ENCODE peak calls at places on chromosome 9, in five cellular contexts. H is stimulated activated CD4-positive, alpha-beta T cell treated with anti-CD3 and anti-CD28 coated beads, Interleukin-12 subunit alpha, Interleukin-12 subunit beta, amount 100 ng/mL, for 4 hours; L is spleen; M is WTC11; K is naive B cell. N is an unnamed sample.

GRCh38 chr9:133680976-133681657 is 45.0 kb downstream of the DBH start:
- DNase-seq in K (no peak), L (peak; percentile 54), M (no peak), H (no peak), N (no peak)

GRCh38 chr9:14096182-14096922 is 217.6 kb downstream of the NFIB start:
- DNase-seq in H (no peak), M (no peak), L (no peak), K (no peak), N (peak; percentile 46)

GRCh38 chr9:129272348-129273025 is 94.4 kb upstream of the IER5L start:
- DNase-seq in M (no peak), L (peak; percentile 53), H (no peak), K (no peak), N (no peak)

GRCh38 chr9:6218099-6218502 is 2.5 kb downstream of the IL33 start:
- DNase-seq in K (no peak), H (no peak), L (no peak), M (no peak), N (peak; percentile 31)

GRCh38 chr9:121713400-121714070 is 62.1 kb downstream of the DAB2IP start:
- DNase-seq in K (no peak), L (no peak), M (no peak), H (no peak), N (no peak)

GRCh38 chr9:136545065-136545965 is 533 bp downstream of the NOTCH1 start:
- DNase-seq in L (peak; percentile 93), M (no peak), H (peak; percentile 67), K (peak; percentile 68), N (no peak)

GRCh38 chr9:4086119-4087088 is 213.5 kb downstream of the GLIS3 start:
- DNase-seq in H (no peak), L (no peak), K (no peak), M (no peak), N (peak; percentile 37)

GRCh38 chr9:27505744-27506161 is 18.3 kb upstream of the IFNK start:
- DNase-seq in L (no peak), H (no peak), M (no peak), K (no peak), N (no peak)

GRCh38 chr9:6576930-6577329 is 68.6 kb downstream of the GLDC start:
- DNase-seq in H (no peak), M (no peak), L (no peak), K (no peak), N (no peak)

GRCh38 chr9:87447547-87448432 is 49.9 kb upstream of the DAPK1 start:
- DNase-seq in K (no peak), L (no peak), H (no peak), M (no peak), N (no peak)

GRCh38 chr9:119264165-119264564 is 105.1 kb downstream of the BRINP1 start:
- DNase-seq in H (no peak), L (no peak), K (no peak), M (no peak), N (no peak)

GRCh38 chr9:126707083-126707482 is 93.4 kb downstream of the LMX1B start:
- DNase-seq in H (no peak), K (no peak), L (no peak), M (no peak), N (no peak)

GRCh38 chr9:893843-894420 is 52.4 kb downstream of the DMRT1 start:
- DNase-seq in L (peak; percentile 76), K (peak; percentile 43), M (peak; percentile 64), H (peak; percentile 25), N (peak; percentile 74)

GRCh38 chr9:80177949-80178480 is 606.2 kb downstream of the TLE4 start:
- DNase-seq in H (no peak), M (no peak), L (no peak), K (no peak), N (no peak)

GRCh38 chr9:77640741-77641580 is 7.2 kb downstream of the GNA14 start:
- DNase-seq in H (no peak), K (no peak), M (no peak), L (no peak), N (no peak)

GRCh38 chr9:4038182-4038723 is 261.6 kb downstream of the GLIS3 start:
- DNase-seq in H (no peak), L (no peak), K (no peak), M (no peak), N (peak; percentile 26)

GRCh38 chr9:121529237-121529987 is 29.8 kb upstream of the GGTA1 start:
- DNase-seq in H (no peak), L (peak; percentile 79), K (no peak), M (no peak), N (peak; percentile 97)

GRCh38 chr9:33676746-33677505 is 118.4 kb upstream of the PRSS3 start:
- DNase-seq in K (peak; percentile 10), H (peak; percentile 18), M (peak; percentile 72), L (peak; percentile 80), N (no peak)

GRCh38 chr9:92887880-92888338 is 10.1 kb upstream of the ZNF484 start:
- DNase-seq in K (no peak), H (no peak), M (no peak), L (no peak), N (no peak)

GRCh38 chr9:86720893-86721698 is 226.2 kb downstream of the GAS1 start:
- DNase-seq in L (no peak), K (no peak), M (no peak), H (no peak), N (peak; percentile 19)

GRCh38 chr9:92266486-92266885 is 27.0 kb downstream of the IARS1 start:
- DNase-seq in H (no peak), L (no peak), K (no peak), M (no peak), N (no peak)

GRCh38 chr9:134406366-134407122 is 80.3 kb downstream of the RXRA start:
- DNase-seq in M (no peak), L (no peak), H (no peak), K (no peak), N (peak; percentile 46)

GRCh38 chr9:13750639-13751038 is 471.1 kb upstream of the MPDZ start:
- DNase-seq in L (no peak), K (no peak), H (no peak), M (no peak), N (no peak)

GRCh38 chr9:131755541-131756198 is 15.8 kb upstream of the RAPGEF1 start:
- DNase-seq in L (peak; percentile 94), H (peak; percentile 89), M (peak; percentile 92), K (peak; percentile 76), N (peak; percentile 58)

GRCh38 chr9:6444108-6444507 is 31.1 kb downstream of the UHRF2 start:
- DNase-seq in L (no peak), K (no peak), M (no peak), H (no peak), N (no peak)

GRCh38 chr9:131270171-131271015 is 5.9 kb downstream of the FAM78A start:
- DNase-seq in K (peak; percentile 55), L (peak; percentile 93), M (no peak), H (no peak), N (no peak)

GRCh38 chr9:134338394-134339182 is 12.3 kb downstream of the RXRA start:
- DNase-seq in H (no peak), K (no peak), M (no peak), L (no peak), N (no peak)

GRCh38 chr9:81320909-81321482 is 368.4 kb downstream of the TLE1 start:
- DNase-seq in M (no peak), K (no peak), L (no peak), H (no peak), N (no peak)

GRCh38 chr9:110638381-110638954 is 30.1 kb upstream of the MUSK start:
- DNase-seq in H (no peak), M (no peak), L (no peak), K (no peak), N (peak; percentile 36)

GRCh38 chr9:137241490-137242328 is 622 bp downstream of the TUBB4B start:
- DNase-seq in L (peak; percentile 94), M (no peak), H (peak; percentile 70), K (no peak), N (no peak)

GRCh38 chr9:7844283-7844682 is 44.7 kb upstream of the DMAC1 start:
- DNase-seq in L (no peak), K (peak; percentile 26), H (no peak), M (no peak), N (peak; percentile 2)